ENCODE peak calls at places on chromosomes 5 and 9, in eight cellular contexts. One of them, this sample, is unnamed. For H3K4me1 and H3K36me3, the result is how much of the 10 kb centered on the place peaks cover.

GRCh38 chr9:38068616-38068865 is 486 bp downstream of the SHB start:
- DNase-seq in neural progenitor cell: no peak
- DNase-seq in CD4-positive, CD25-positive, alpha-beta regulatory T cell: no peak
- DNase-seq in fibroblast of lung: peak
- DNase-seq in cardiac muscle cell: peak
- DNase-seq in psoas muscle: no peak
- DNase-seq in stomach: peak
- DNase-seq in right lobe of liver: no peak
- DNase-seq in this sample: peak

GRCh38 chr5:59709833-59710232 is 183.7 kb downstream of the PDE4D start:
- DNase-seq in CD4-positive, CD25-positive, alpha-beta regulatory T cell: no peak
- DNase-seq in cardiac muscle cell: peak
- DNase-seq in neural progenitor cell: peak
- DNase-seq in stomach: peak
- DNase-seq in psoas muscle: no peak
- DNase-seq in right lobe of liver: no peak
- DNase-seq in fibroblast of lung: peak
- DNase-seq in this sample: no peak

GRCh38 chr9:134575817-134576176 is 65.8 kb upstream of the COL5A1 start:
- DNase-seq in stomach: no peak
- DNase-seq in cardiac muscle cell: no peak
- DNase-seq in CD4-positive, CD25-positive, alpha-beta regulatory T cell: no peak
- DNase-seq in psoas muscle: no peak
- DNase-seq in right lobe of liver: no peak
- DNase-seq in neural progenitor cell: no peak
- DNase-seq in fibroblast of lung: no peak
- DNase-seq in this sample: no peak

GRCh38 chr5:109486200-109486804 is 76.5 kb upstream of the PJA2 start:
- DNase-seq in cardiac muscle cell: peak
- DNase-seq in CD4-positive, CD25-positive, alpha-beta regulatory T cell: no peak
- DNase-seq in psoas muscle: no peak
- DNase-seq in stomach: no peak
- DNase-seq in fibroblast of lung: peak
- DNase-seq in right lobe of liver: no peak
- DNase-seq in neural progenitor cell: no peak
- DNase-seq in this sample: no peak

GRCh38 chr5:109553826-109554225 is 135.9 kb upstream of the MAN2A1 start:
- DNase-seq in CD4-positive, CD25-positive, alpha-beta regulatory T cell: no peak
- DNase-seq in neural progenitor cell: no peak
- DNase-seq in right lobe of liver: no peak
- DNase-seq in cardiac muscle cell: no peak
- DNase-seq in fibroblast of lung: no peak
- DNase-seq in stomach: no peak
- DNase-seq in psoas muscle: no peak
- DNase-seq in this sample: no peak

GRCh38 chr5:56759521-56759920 is 55.8 kb upstream of the MAP3K1 start:
- DNase-seq in neural progenitor cell: no peak
- DNase-seq in psoas muscle: no peak
- DNase-seq in cardiac muscle cell: no peak
- DNase-seq in fibroblast of lung: no peak
- DNase-seq in stomach: peak
- DNase-seq in right lobe of liver: no peak
- DNase-seq in CD4-positive, CD25-positive, alpha-beta regulatory T cell: no peak
- DNase-seq in this sample: no peak

GRCh38 chr5:57167201-57167600 is 6.7 kb upstream of the GPBP1 start:
- DNase-seq in neural progenitor cell: no peak
- DNase-seq in CD4-positive, CD25-positive, alpha-beta regulatory T cell: no peak
- DNase-seq in cardiac muscle cell: no peak
- DNase-seq in psoas muscle: no peak
- DNase-seq in stomach: no peak
- DNase-seq in right lobe of liver: no peak
- DNase-seq in fibroblast of lung: no peak
- DNase-seq in this sample: no peak

GRCh38 chr5:116459306-116459705 is 115.3 kb downstream of the SEMA6A start:
- DNase-seq in cardiac muscle cell: no peak
- DNase-seq in psoas muscle: no peak
- DNase-seq in right lobe of liver: no peak
- DNase-seq in CD4-positive, CD25-positive, alpha-beta regulatory T cell: no peak
- DNase-seq in stomach: no peak
- DNase-seq in fibroblast of lung: no peak
- DNase-seq in neural progenitor cell: no peak
- DNase-seq in this sample: no peak

GRCh38 chr5:181042036-181042435 is 2.0 kb downstream of the BTNL9 start:
- DNase-seq in right lobe of liver: peak
- DNase-seq in fibroblast of lung: no peak
- DNase-seq in neural progenitor cell: no peak
- DNase-seq in CD4-positive, CD25-positive, alpha-beta regulatory T cell: no peak
- DNase-seq in psoas muscle: no peak
- DNase-seq in cardiac muscle cell: no peak
- DNase-seq in stomach: no peak
- DNase-seq in this sample: no peak

GRCh38 chr5:40832345-40832744 is 2.7 kb downstream of the RPL37 start:
- DNase-seq in neural progenitor cell: no peak
- DNase-seq in right lobe of liver: no peak
- DNase-seq in CD4-positive, CD25-positive, alpha-beta regulatory T cell: no peak
- DNase-seq in stomach: no peak
- DNase-seq in fibroblast of lung: no peak
- DNase-seq in cardiac muscle cell: no peak
- DNase-seq in psoas muscle: no peak
- DNase-seq in this sample: no peak

GRCh38 chr9:6598249-6598725 is 47.2 kb downstream of the GLDC start:
- DNase-seq in cardiac muscle cell: peak
- DNase-seq in CD4-positive, CD25-positive, alpha-beta regulatory T cell: no peak
- DNase-seq in fibroblast of lung: peak
- DNase-seq in stomach: no peak
- DNase-seq in neural progenitor cell: no peak
- DNase-seq in psoas muscle: no peak
- DNase-seq in right lobe of liver: no peak
- DNase-seq in this sample: no peak

GRCh38 chr5:77256406-77256805 is 45.9 kb downstream of the PDE8B start:
- DNase-seq in fibroblast of lung: no peak
- DNase-seq in CD4-positive, CD25-positive, alpha-beta regulatory T cell: no peak
- DNase-seq in cardiac muscle cell: no peak
- DNase-seq in stomach: no peak
- DNase-seq in psoas muscle: no peak
- DNase-seq in right lobe of liver: no peak
- DNase-seq in neural progenitor cell: no peak
- DNase-seq in this sample: no peak

GRCh38 chr9:113484258-113484730 is 20.8 kb downstream of the RGS3 start:
- DNase-seq in right lobe of liver: peak
- DNase-seq in stomach: peak
- DNase-seq in neural progenitor cell: no peak
- DNase-seq in cardiac muscle cell: peak
- DNase-seq in fibroblast of lung: peak
- DNase-seq in CD4-positive, CD25-positive, alpha-beta regulatory T cell: no peak
- DNase-seq in psoas muscle: peak
- DNase-seq in this sample: no peak

GRCh38 chr9:36914212-36914577 is 119.9 kb downstream of the PAX5 start:
- DNase-seq in CD4-positive, CD25-positive, alpha-beta regulatory T cell: no peak
- DNase-seq in neural progenitor cell: no peak
- DNase-seq in fibroblast of lung: no peak
- DNase-seq in right lobe of liver: no peak
- DNase-seq in cardiac muscle cell: no peak
- DNase-seq in psoas muscle: no peak
- DNase-seq in stomach: no peak
- DNase-seq in this sample: no peak

GRCh38 chr9:137240321-137240840 is 706 bp upstream of the TUBB4B start:
- DNase-seq in cardiac muscle cell: peak
- DNase-seq in stomach: peak
- DNase-seq in right lobe of liver: peak
- DNase-seq in psoas muscle: peak
- DNase-seq in CD4-positive, CD25-positive, alpha-beta regulatory T cell: peak
- DNase-seq in neural progenitor cell: peak
- DNase-seq in fibroblast of lung: peak
- DNase-seq in this sample: peak

GRCh38 chr5:127038550-127038949 is 8.2 kb upstream of the MARCHF3 start:
- DNase-seq in neural progenitor cell: no peak
- DNase-seq in cardiac muscle cell: no peak
- DNase-seq in stomach: no peak
- DNase-seq in CD4-positive, CD25-positive, alpha-beta regulatory T cell: no peak
- DNase-seq in right lobe of liver: no peak
- DNase-seq in fibroblast of lung: no peak
- DNase-seq in psoas muscle: no peak
- DNase-seq in this sample: no peak

GRCh38 chr9:88973281-88974045 is 17.8 kb upstream of the S1PR3 start:
- DNase-seq in neural progenitor cell: peak
- DNase-seq in fibroblast of lung: no peak
- DNase-seq in psoas muscle: no peak
- DNase-seq in right lobe of liver: no peak
- DNase-seq in stomach: no peak
- DNase-seq in CD4-positive, CD25-positive, alpha-beta regulatory T cell: no peak
- DNase-seq in cardiac muscle cell: no peak
- DNase-seq in this sample: no peak

GRCh38 chr5:120405291-120405864 is 58.7 kb upstream of the PRR16 start:
- DNase-seq in cardiac muscle cell: peak
- DNase-seq in fibroblast of lung: peak
- DNase-seq in neural progenitor cell: no peak
- DNase-seq in psoas muscle: no peak
- DNase-seq in stomach: no peak
- DNase-seq in right lobe of liver: no peak
- DNase-seq in CD4-positive, CD25-positive, alpha-beta regulatory T cell: no peak
- DNase-seq in this sample: no peak

GRCh38 chr5:141476132-141476909 is 555 bp downstream of the PCDHGC3 start:
- DNase-seq in CD4-positive, CD25-positive, alpha-beta regulatory T cell: no peak
- DNase-seq in stomach: peak
- DNase-seq in psoas muscle: peak
- DNase-seq in neural progenitor cell: peak
- DNase-seq in right lobe of liver: no peak
- DNase-seq in cardiac muscle cell: peak
- DNase-seq in fibroblast of lung: peak
- DNase-seq in this sample: peak

GRCh38 chr5:81768960-81769452 is 18.1 kb upstream of the SSBP2 start:
- DNase-seq in neural progenitor cell: no peak
- DNase-seq in cardiac muscle cell: peak
- DNase-seq in CD4-positive, CD25-positive, alpha-beta regulatory T cell: no peak
- DNase-seq in fibroblast of lung: peak
- DNase-seq in psoas muscle: no peak
- DNase-seq in stomach: no peak
- DNase-seq in right lobe of liver: no peak
- DNase-seq in this sample: no peak

GRCh38 chr5:134553816-134554215 is 28.3 kb downstream of the JADE2 start:
- DNase-seq in CD4-positive, CD25-positive, alpha-beta regulatory T cell: no peak
- DNase-seq in fibroblast of lung: peak
- DNase-seq in cardiac muscle cell: peak
- DNase-seq in psoas muscle: no peak
- DNase-seq in neural progenitor cell: no peak
- DNase-seq in right lobe of liver: no peak
- DNase-seq in stomach: no peak
- DNase-seq in this sample: no peak
- H3K4me1 ChIP-seq in CD4-positive, CD25-positive, alpha-beta regulatory T cell: under half
- H3K4me1 ChIP-seq in fibroblast of lung: half or more
- H3K4me1 ChIP-seq in cardiac muscle cell: under half
- H3K4me1 ChIP-seq in psoas muscle: under half
- H3K4me1 ChIP-seq in neural progenitor cell: under half
- H3K4me1 ChIP-seq in right lobe of liver: under half
- H3K4me1 ChIP-seq in stomach: half or more
- H3K4me1 ChIP-seq in this sample: under half

GRCh38 chr9:93205896-93206575 is 22.1 kb downstream of the WNK2 start:
- DNase-seq in stomach: no peak
- DNase-seq in fibroblast of lung: no peak
- DNase-seq in CD4-positive, CD25-positive, alpha-beta regulatory T cell: no peak
- DNase-seq in psoas muscle: peak
- DNase-seq in cardiac muscle cell: no peak
- DNase-seq in neural progenitor cell: no peak
- DNase-seq in right lobe of liver: peak
- DNase-seq in this sample: no peak

GRCh38 chr9:93204470-93205043 is 20.6 kb downstream of the WNK2 start:
- DNase-seq in CD4-positive, CD25-positive, alpha-beta regulatory T cell: no peak
- DNase-seq in neural progenitor cell: no peak
- DNase-seq in cardiac muscle cell: no peak
- DNase-seq in fibroblast of lung: no peak
- DNase-seq in psoas muscle: peak
- DNase-seq in right lobe of liver: peak
- DNase-seq in stomach: no peak
- DNase-seq in this sample: peak

GRCh38 chr9:93206576-93207155 is 22.7 kb downstream of the WNK2 start:
- DNase-seq in psoas muscle: peak
- DNase-seq in fibroblast of lung: no peak
- DNase-seq in right lobe of liver: peak
- DNase-seq in stomach: no peak
- DNase-seq in CD4-positive, CD25-positive, alpha-beta regulatory T cell: no peak
- DNase-seq in neural progenitor cell: no peak
- DNase-seq in cardiac muscle cell: no peak
- DNase-seq in this sample: peak

GRCh38 chr9:93203713-93204469 is 20.0 kb downstream of the WNK2 start:
- DNase-seq in cardiac muscle cell: no peak
- DNase-seq in right lobe of liver: peak
- DNase-seq in neural progenitor cell: no peak
- DNase-seq in fibroblast of lung: no peak
- DNase-seq in stomach: no peak
- DNase-seq in CD4-positive, CD25-positive, alpha-beta regulatory T cell: no peak
- DNase-seq in psoas muscle: peak
- DNase-seq in this sample: no peak

GRCh38 chr9:93205045-93205768 is 21.3 kb downstream of the WNK2 start:
- DNase-seq in cardiac muscle cell: peak
- DNase-seq in CD4-positive, CD25-positive, alpha-beta regulatory T cell: no peak
- DNase-seq in stomach: peak
- DNase-seq in psoas muscle: peak
- DNase-seq in fibroblast of lung: no peak
- DNase-seq in right lobe of liver: peak
- DNase-seq in neural progenitor cell: peak
- DNase-seq in this sample: peak
- H3K4me3 ChIP-seq in cardiac muscle cell: no peak
- H3K4me3 ChIP-seq in CD4-positive, CD25-positive, alpha-beta regulatory T cell: no peak
- H3K4me3 ChIP-seq in stomach: no peak
- H3K4me3 ChIP-seq in psoas muscle: no peak
- H3K4me3 ChIP-seq in fibroblast of lung: no peak
- H3K4me3 ChIP-seq in right lobe of liver: no peak
- H3K4me3 ChIP-seq in neural progenitor cell: no peak
- H3K4me3 ChIP-seq in this sample: no peak

DNA sequence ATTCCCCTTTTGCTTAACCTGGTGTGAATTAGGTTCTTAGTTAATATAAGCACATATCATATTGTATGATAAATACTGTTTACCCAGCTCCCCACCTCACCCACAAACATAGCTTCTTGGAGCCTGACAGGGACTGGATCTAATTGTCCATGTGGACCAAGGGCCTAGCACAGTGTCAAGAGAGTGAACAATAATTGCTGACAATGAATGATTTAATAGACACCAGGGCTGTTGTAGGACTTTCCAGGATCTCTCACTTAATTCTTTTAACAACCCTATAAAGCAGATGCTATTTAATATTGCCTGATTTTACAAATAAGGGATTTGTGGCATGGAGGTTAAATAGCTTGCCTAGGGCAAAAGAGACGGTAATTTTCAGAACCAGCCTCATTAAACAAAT is 24.8 kb downstream of the AK3 start:
- DNase-seq in CD4-positive, CD25-positive, alpha-beta regulatory T cell: no peak
- DNase-seq in neural progenitor cell: no peak
- DNase-seq in stomach: no peak
- DNase-seq in fibroblast of lung: no peak
- DNase-seq in psoas muscle: no peak
- DNase-seq in right lobe of liver: no peak
- DNase-seq in cardiac muscle cell: no peak
- DNase-seq in this sample: no peak
- H3K36me3 ChIP-seq in CD4-positive, CD25-positive, alpha-beta regulatory T cell: under half
- H3K36me3 ChIP-seq in neural progenitor cell: under half
- H3K36me3 ChIP-seq in stomach: half or more
- H3K36me3 ChIP-seq in fibroblast of lung: under half
- H3K36me3 ChIP-seq in psoas muscle: under half
- H3K36me3 ChIP-seq in right lobe of liver: half or more
- H3K36me3 ChIP-seq in cardiac muscle cell: half or more
- H3K36me3 ChIP-seq in this sample: under half

GRCh38 chr5:177497297-177498012 is at the start of gene PDLIM7:
- DNase-seq in neural progenitor cell: peak
- DNase-seq in cardiac muscle cell: peak
- DNase-seq in fibroblast of lung: peak
- DNase-seq in stomach: peak
- DNase-seq in CD4-positive, CD25-positive, alpha-beta regulatory T cell: peak
- DNase-seq in psoas muscle: peak
- DNase-seq in right lobe of liver: peak
- DNase-seq in this sample: peak
- H3K4me1 ChIP-seq in neural progenitor cell: under half
- H3K4me1 ChIP-seq in cardiac muscle cell: under half
- H3K4me1 ChIP-seq in fibroblast of lung: under half
- H3K4me1 ChIP-seq in stomach: half or more
- H3K4me1 ChIP-seq in CD4-positive, CD25-positive, alpha-beta regulatory T cell: under half
- H3K4me1 ChIP-seq in psoas muscle: under half
- H3K4me1 ChIP-seq in right lobe of liver: under half
- H3K4me1 ChIP-seq in this sample: under half

This sample was measured in mucosa of descending colon.